ENCODE peak calls at places on chromosomes 13 and 19, in eight cellular contexts. One of them, this sample, is unnamed. For H3K9me3, the result is how much of the 10 kb centered on the place peaks cover.

GRCh38 chr13:92994056-92994455 is 232.6 kb upstream of the GPC6 start:
- DNase-seq in cardiac muscle cell: peak
- DNase-seq in CD4-positive, alpha-beta memory T cell: no peak
- DNase-seq in tibial nerve: no peak
- DNase-seq in ovary: no peak
- DNase-seq in heart right ventricle: no peak
- DNase-seq in CD4-positive, alpha-beta T cell: no peak
- DNase-seq in testis: no peak
- DNase-seq in this sample: peak

GRCh38 chr13:33326246-33326645 is 40.7 kb upstream of the STARD13 start:
- DNase-seq in CD4-positive, alpha-beta memory T cell: no peak
- DNase-seq in tibial nerve: no peak
- DNase-seq in CD4-positive, alpha-beta T cell: no peak
- DNase-seq in heart right ventricle: no peak
- DNase-seq in cardiac muscle cell: no peak
- DNase-seq in ovary: no peak
- DNase-seq in testis: no peak
- DNase-seq in this sample: no peak

GRCh38 chr19:38494379-38494778 is 60.9 kb downstream of the RYR1 start:
- DNase-seq in CD4-positive, alpha-beta memory T cell: no peak
- DNase-seq in cardiac muscle cell: no peak
- DNase-seq in ovary: no peak
- DNase-seq in CD4-positive, alpha-beta T cell: no peak
- DNase-seq in tibial nerve: no peak
- DNase-seq in testis: no peak
- DNase-seq in heart right ventricle: no peak
- DNase-seq in this sample: no peak

GRCh38 chr19:17172624-17173345 is 42.4 kb upstream of the USE1 start:
- DNase-seq in CD4-positive, alpha-beta T cell: no peak
- DNase-seq in CD4-positive, alpha-beta memory T cell: no peak
- DNase-seq in ovary: no peak
- DNase-seq in heart right ventricle: no peak
- DNase-seq in cardiac muscle cell: no peak
- DNase-seq in tibial nerve: no peak
- DNase-seq in testis: no peak
- DNase-seq in this sample: no peak

GRCh38 chr13:113656831-113657671 is 947 bp downstream of the ATP4B start:
- DNase-seq in tibial nerve: peak
- DNase-seq in CD4-positive, alpha-beta memory T cell: no peak
- DNase-seq in CD4-positive, alpha-beta T cell: no peak
- DNase-seq in ovary: peak
- DNase-seq in heart right ventricle: no peak
- DNase-seq in cardiac muscle cell: no peak
- DNase-seq in testis: no peak
- DNase-seq in this sample: no peak

GRCh38 chr13:41008349-41008980 is 10.7 kb downstream of the ELF1 start:
- DNase-seq in CD4-positive, alpha-beta memory T cell: no peak
- DNase-seq in cardiac muscle cell: peak
- DNase-seq in testis: no peak
- DNase-seq in tibial nerve: no peak
- DNase-seq in heart right ventricle: no peak
- DNase-seq in ovary: no peak
- DNase-seq in CD4-positive, alpha-beta T cell: no peak
- DNase-seq in this sample: peak

GRCh38 chr13:114102521-114103288 is 29.7 kb downstream of the RASA3 start:
- DNase-seq in CD4-positive, alpha-beta memory T cell: no peak
- DNase-seq in CD4-positive, alpha-beta T cell: no peak
- DNase-seq in testis: no peak
- DNase-seq in cardiac muscle cell: no peak
- DNase-seq in ovary: no peak
- DNase-seq in tibial nerve: peak
- DNase-seq in heart right ventricle: no peak
- DNase-seq in this sample: no peak

GRCh38 chr13:74751739-74752138 is 617.5 kb upstream of the KLF12 start:
- DNase-seq in tibial nerve: no peak
- DNase-seq in cardiac muscle cell: no peak
- DNase-seq in heart right ventricle: no peak
- DNase-seq in testis: no peak
- DNase-seq in CD4-positive, alpha-beta memory T cell: no peak
- DNase-seq in CD4-positive, alpha-beta T cell: no peak
- DNase-seq in ovary: no peak
- DNase-seq in this sample: no peak

GRCh38 chr13:26539738-26540292 is 17.7 kb upstream of the WASF3 start:
- DNase-seq in cardiac muscle cell: no peak
- DNase-seq in ovary: no peak
- DNase-seq in tibial nerve: no peak
- DNase-seq in heart right ventricle: no peak
- DNase-seq in CD4-positive, alpha-beta T cell: no peak
- DNase-seq in CD4-positive, alpha-beta memory T cell: no peak
- DNase-seq in testis: no peak
- DNase-seq in this sample: no peak

GRCh38 chr13:32115069-32115468 is 83.5 kb downstream of the FRY start:
- DNase-seq in cardiac muscle cell: no peak
- DNase-seq in CD4-positive, alpha-beta T cell: no peak
- DNase-seq in CD4-positive, alpha-beta memory T cell: no peak
- DNase-seq in ovary: no peak
- DNase-seq in tibial nerve: no peak
- DNase-seq in testis: no peak
- DNase-seq in heart right ventricle: no peak
- DNase-seq in this sample: no peak

GRCh38 chr19:49861541-49862410 is 5.6 kb downstream of the PNKP start:
- DNase-seq in cardiac muscle cell: no peak
- DNase-seq in ovary: no peak
- DNase-seq in CD4-positive, alpha-beta memory T cell: no peak
- DNase-seq in testis: peak
- DNase-seq in tibial nerve: no peak
- DNase-seq in heart right ventricle: peak
- DNase-seq in CD4-positive, alpha-beta T cell: no peak
- DNase-seq in this sample: no peak

GRCh38 chr13:26015276-26015934 is 36.4 kb downstream of the SHISA2 start:
- DNase-seq in cardiac muscle cell: no peak
- DNase-seq in CD4-positive, alpha-beta memory T cell: no peak
- DNase-seq in testis: no peak
- DNase-seq in heart right ventricle: no peak
- DNase-seq in tibial nerve: no peak
- DNase-seq in CD4-positive, alpha-beta T cell: no peak
- DNase-seq in ovary: no peak
- DNase-seq in this sample: no peak

GRCh38 chr13:41268764-41269163 is 5.4 kb upstream of the MTRF1 start:
- DNase-seq in tibial nerve: no peak
- DNase-seq in CD4-positive, alpha-beta T cell: no peak
- DNase-seq in testis: no peak
- DNase-seq in cardiac muscle cell: peak
- DNase-seq in ovary: no peak
- DNase-seq in heart right ventricle: no peak
- DNase-seq in CD4-positive, alpha-beta memory T cell: no peak
- DNase-seq in this sample: no peak

GRCh38 chr13:52029569-52029968 is 5.1 kb downstream of the UTP14C start:
- DNase-seq in testis: no peak
- DNase-seq in CD4-positive, alpha-beta memory T cell: no peak
- DNase-seq in ovary: no peak
- DNase-seq in CD4-positive, alpha-beta T cell: no peak
- DNase-seq in tibial nerve: no peak
- DNase-seq in cardiac muscle cell: no peak
- DNase-seq in heart right ventricle: no peak
- DNase-seq in this sample: no peak

GRCh38 chr13:114019367-114019766 is 45.5 kb upstream of the C13orf46 start:
- DNase-seq in ovary: no peak
- DNase-seq in testis: peak
- DNase-seq in tibial nerve: no peak
- DNase-seq in CD4-positive, alpha-beta T cell: peak
- DNase-seq in cardiac muscle cell: no peak
- DNase-seq in CD4-positive, alpha-beta memory T cell: peak
- DNase-seq in heart right ventricle: no peak
- DNase-seq in this sample: no peak

GRCh38 chr13:42747399-42747873 is 33.9 kb upstream of the FAM216B start:
- DNase-seq in CD4-positive, alpha-beta T cell: no peak
- DNase-seq in testis: no peak
- DNase-seq in CD4-positive, alpha-beta memory T cell: no peak
- DNase-seq in heart right ventricle: no peak
- DNase-seq in ovary: no peak
- DNase-seq in tibial nerve: no peak
- DNase-seq in cardiac muscle cell: peak
- DNase-seq in this sample: peak

GRCh38 chr13:113959198-113959597 is 14.7 kb downstream of the C13orf46 start:
- DNase-seq in cardiac muscle cell: no peak
- DNase-seq in CD4-positive, alpha-beta T cell: no peak
- DNase-seq in tibial nerve: no peak
- DNase-seq in testis: no peak
- DNase-seq in CD4-positive, alpha-beta memory T cell: no peak
- DNase-seq in heart right ventricle: no peak
- DNase-seq in ovary: no peak
- DNase-seq in this sample: no peak

GRCh38 chr13:73060251-73061160 is 1.7 kb downstream of the KLF5 start:
- DNase-seq in cardiac muscle cell: peak
- DNase-seq in tibial nerve: no peak
- DNase-seq in heart right ventricle: peak
- DNase-seq in testis: peak
- DNase-seq in CD4-positive, alpha-beta T cell: no peak
- DNase-seq in CD4-positive, alpha-beta memory T cell: no peak
- DNase-seq in ovary: no peak
- DNase-seq in this sample: peak

GRCh38 chr19:409515-410242 is 732 bp upstream of the C2CD4C start:
- DNase-seq in CD4-positive, alpha-beta T cell: no peak
- DNase-seq in heart right ventricle: no peak
- DNase-seq in testis: no peak
- DNase-seq in tibial nerve: peak
- DNase-seq in CD4-positive, alpha-beta memory T cell: no peak
- DNase-seq in cardiac muscle cell: no peak
- DNase-seq in ovary: no peak
- DNase-seq in this sample: no peak

GRCh38 chr13:29676535-29676934 is 81.0 kb upstream of the SLC7A1 start:
- DNase-seq in CD4-positive, alpha-beta T cell: no peak
- DNase-seq in CD4-positive, alpha-beta memory T cell: no peak
- DNase-seq in tibial nerve: no peak
- DNase-seq in ovary: no peak
- DNase-seq in testis: no peak
- DNase-seq in heart right ventricle: no peak
- DNase-seq in cardiac muscle cell: peak
- DNase-seq in this sample: no peak

GRCh38 chr13:29679357-29680050 is 84.0 kb upstream of the SLC7A1 start:
- DNase-seq in CD4-positive, alpha-beta T cell: no peak
- DNase-seq in CD4-positive, alpha-beta memory T cell: no peak
- DNase-seq in heart right ventricle: peak
- DNase-seq in cardiac muscle cell: peak
- DNase-seq in tibial nerve: no peak
- DNase-seq in testis: peak
- DNase-seq in ovary: no peak
- DNase-seq in this sample: no peak

GRCh38 chr13:29677627-29678026 is 82.1 kb upstream of the SLC7A1 start:
- DNase-seq in tibial nerve: no peak
- DNase-seq in heart right ventricle: no peak
- DNase-seq in CD4-positive, alpha-beta memory T cell: no peak
- DNase-seq in ovary: no peak
- DNase-seq in cardiac muscle cell: no peak
- DNase-seq in CD4-positive, alpha-beta T cell: no peak
- DNase-seq in testis: no peak
- DNase-seq in this sample: no peak

GRCh38 chr13:29674532-29674931 is 79.0 kb upstream of the SLC7A1 start:
- DNase-seq in testis: no peak
- DNase-seq in heart right ventricle: no peak
- DNase-seq in ovary: no peak
- DNase-seq in CD4-positive, alpha-beta memory T cell: no peak
- DNase-seq in CD4-positive, alpha-beta T cell: no peak
- DNase-seq in tibial nerve: no peak
- DNase-seq in cardiac muscle cell: no peak
- DNase-seq in this sample: no peak

GRCh38 chr13:29676941-29677452 is 81.5 kb upstream of the SLC7A1 start:
- DNase-seq in tibial nerve: no peak
- DNase-seq in heart right ventricle: no peak
- DNase-seq in cardiac muscle cell: no peak
- DNase-seq in testis: no peak
- DNase-seq in ovary: no peak
- DNase-seq in CD4-positive, alpha-beta T cell: no peak
- DNase-seq in CD4-positive, alpha-beta memory T cell: no peak
- DNase-seq in this sample: no peak
- H3K27ac ChIP-seq in tibial nerve: no peak
- H3K27ac ChIP-seq in heart right ventricle: no peak
- H3K27ac ChIP-seq in cardiac muscle cell: no peak
- H3K27ac ChIP-seq in testis: no peak
- H3K27ac ChIP-seq in ovary: no peak
- H3K27ac ChIP-seq in CD4-positive, alpha-beta T cell: no peak
- H3K27ac ChIP-seq in CD4-positive, alpha-beta memory T cell: no peak
- H3K27ac ChIP-seq in this sample: no peak

GRCh38 chr19:22610121-22610520 is 24.0 kb upstream of the ZNF492 start:
- DNase-seq in testis: no peak
- DNase-seq in CD4-positive, alpha-beta memory T cell: no peak
- DNase-seq in CD4-positive, alpha-beta T cell: no peak
- DNase-seq in ovary: no peak
- DNase-seq in tibial nerve: no peak
- DNase-seq in cardiac muscle cell: no peak
- DNase-seq in heart right ventricle: no peak
- DNase-seq in this sample: no peak
- H3K9me3 ChIP-seq in testis: under half
- H3K9me3 ChIP-seq in CD4-positive, alpha-beta memory T cell: under half
- H3K9me3 ChIP-seq in CD4-positive, alpha-beta T cell: under half
- H3K9me3 ChIP-seq in ovary: under half
- H3K9me3 ChIP-seq in tibial nerve: under half
- H3K9me3 ChIP-seq in cardiac muscle cell: under half
- H3K9me3 ChIP-seq in heart right ventricle: under half
- H3K9me3 ChIP-seq in this sample: half or more

GRCh38 chr19:7471696-7472620 is 16.9 kb downstream of the PEX11G start:
- DNase-seq in CD4-positive, alpha-beta T cell: no peak
- DNase-seq in tibial nerve: no peak
- DNase-seq in cardiac muscle cell: no peak
- DNase-seq in testis: no peak
- DNase-seq in heart right ventricle: no peak
- DNase-seq in CD4-positive, alpha-beta memory T cell: no peak
- DNase-seq in ovary: no peak
- DNase-seq in this sample: no peak

GRCh38 chr19:7467009-7467989 is 21.5 kb downstream of the PEX11G start:
- DNase-seq in ovary: no peak
- DNase-seq in CD4-positive, alpha-beta T cell: no peak
- DNase-seq in cardiac muscle cell: no peak
- DNase-seq in tibial nerve: no peak
- DNase-seq in CD4-positive, alpha-beta memory T cell: no peak
- DNase-seq in testis: no peak
- DNase-seq in heart right ventricle: no peak
- DNase-seq in this sample: no peak

GRCh38 chr19:7468840-7469239 is 20.0 kb downstream of the PEX11G start:
- DNase-seq in CD4-positive, alpha-beta T cell: no peak
- DNase-seq in CD4-positive, alpha-beta memory T cell: no peak
- DNase-seq in ovary: no peak
- DNase-seq in cardiac muscle cell: no peak
- DNase-seq in heart right ventricle: no peak
- DNase-seq in tibial nerve: no peak
- DNase-seq in testis: no peak
- DNase-seq in this sample: no peak

GRCh38 chr19:7470540-7471305 is 18.1 kb downstream of the PEX11G start:
- DNase-seq in cardiac muscle cell: no peak
- DNase-seq in ovary: no peak
- DNase-seq in heart right ventricle: no peak
- DNase-seq in tibial nerve: no peak
- DNase-seq in CD4-positive, alpha-beta memory T cell: no peak
- DNase-seq in CD4-positive, alpha-beta T cell: no peak
- DNase-seq in testis: no peak
- DNase-seq in this sample: no peak

GRCh38 chr19:7469654-7470285 is 19.1 kb downstream of the PEX11G start:
- DNase-seq in CD4-positive, alpha-beta memory T cell: no peak
- DNase-seq in cardiac muscle cell: no peak
- DNase-seq in heart right ventricle: no peak
- DNase-seq in ovary: no peak
- DNase-seq in testis: no peak
- DNase-seq in tibial nerve: no peak
- DNase-seq in CD4-positive, alpha-beta T cell: no peak
- DNase-seq in this sample: no peak
- H3K27ac ChIP-seq in CD4-positive, alpha-beta memory T cell: no peak
- H3K27ac ChIP-seq in cardiac muscle cell: no peak
- H3K27ac ChIP-seq in heart right ventricle: no peak
- H3K27ac ChIP-seq in ovary: no peak
- H3K27ac ChIP-seq in testis: no peak
- H3K27ac ChIP-seq in tibial nerve: no peak
- H3K27ac ChIP-seq in CD4-positive, alpha-beta T cell: no peak
- H3K27ac ChIP-seq in this sample: no peak

GRCh38 chr19:36805364-36805763 is 32.8 kb upstream of the ZNF850 start:
- DNase-seq in testis: no peak
- DNase-seq in CD4-positive, alpha-beta T cell: no peak
- DNase-seq in tibial nerve: no peak
- DNase-seq in ovary: no peak
- DNase-seq in heart right ventricle: no peak
- DNase-seq in cardiac muscle cell: no peak
- DNase-seq in CD4-positive, alpha-beta memory T cell: no peak
- DNase-seq in this sample: no peak
- H3K9me3 ChIP-seq in testis: under half
- H3K9me3 ChIP-seq in CD4-positive, alpha-beta T cell: half or more
- H3K9me3 ChIP-seq in tibial nerve: half or more
- H3K9me3 ChIP-seq in ovary: half or more
- H3K9me3 ChIP-seq in heart right ventricle: half or more
- H3K9me3 ChIP-seq in cardiac muscle cell: under half
- H3K9me3 ChIP-seq in CD4-positive, alpha-beta memory T cell: under half
- H3K9me3 ChIP-seq in this sample: half or more